ENCODE peak calls at places on chromosomes 13 and 19, in seven cellular contexts. One of them, this sample, is unnamed.

GRCh38 chr13:85693889-85694511 is 105.2 kb downstream of the SLITRK6 start:
- DNase-seq in ACHN: peak; percentile 2
- DNase-seq in GM12878: no peak
- DNase-seq in HFFc6: peak; percentile 3
- DNase-seq in upper lobe of left lung: no peak
- DNase-seq in mesendoderm: peak; percentile 34
- DNase-seq in activated CD4-positive, alpha-beta T cell treated with anti-CD3 and anti-CD28 coated beads for 24 hours: no peak
- DNase-seq in this sample: no peak

GRCh38 chr19:7533281-7533819 is 2.2 kb upstream of the PNPLA6 start:
- DNase-seq in mesendoderm: peak; percentile 38
- DNase-seq in upper lobe of left lung: peak; percentile 43
- DNase-seq in activated CD4-positive, alpha-beta T cell treated with anti-CD3 and anti-CD28 coated beads for 24 hours: no peak
- DNase-seq in HFFc6: peak; percentile 79
- DNase-seq in ACHN: no peak
- DNase-seq in GM12878: no peak
- DNase-seq in this sample: no peak

GRCh38 chr19:18479964-18480723 is 41.7 kb downstream of the ELL start:
- DNase-seq in GM12878: no peak
- DNase-seq in activated CD4-positive, alpha-beta T cell treated with anti-CD3 and anti-CD28 coated beads for 24 hours: no peak
- DNase-seq in HFFc6: peak; percentile 70
- DNase-seq in mesendoderm: no peak
- DNase-seq in upper lobe of left lung: peak; percentile 85
- DNase-seq in ACHN: no peak
- DNase-seq in this sample: no peak

GRCh38 chr19:15576526-15577156 is 38.4 kb upstream of the CYP4F8 start:
- DNase-seq in upper lobe of left lung: no peak
- DNase-seq in ACHN: no peak
- DNase-seq in GM12878: no peak
- DNase-seq in mesendoderm: no peak
- DNase-seq in activated CD4-positive, alpha-beta T cell treated with anti-CD3 and anti-CD28 coated beads for 24 hours: no peak
- DNase-seq in HFFc6: no peak
- DNase-seq in this sample: no peak

GRCh38 chr13:32468502-32469147 is 40.7 kb upstream of the N4BP2L1 start:
- DNase-seq in HFFc6: no peak
- DNase-seq in mesendoderm: peak; percentile 16
- DNase-seq in ACHN: no peak
- DNase-seq in GM12878: no peak
- DNase-seq in activated CD4-positive, alpha-beta T cell treated with anti-CD3 and anti-CD28 coated beads for 24 hours: no peak
- DNase-seq in upper lobe of left lung: no peak
- DNase-seq in this sample: no peak

GRCh38 chr13:98697833-98698232 is 54.6 kb downstream of the SLC15A1 start:
- DNase-seq in GM12878: no peak
- DNase-seq in upper lobe of left lung: no peak
- DNase-seq in activated CD4-positive, alpha-beta T cell treated with anti-CD3 and anti-CD28 coated beads for 24 hours: no peak
- DNase-seq in mesendoderm: no peak
- DNase-seq in ACHN: no peak
- DNase-seq in HFFc6: no peak
- DNase-seq in this sample: no peak

GRCh38 chr13:37984357-37984756 is 114.8 kb upstream of the TRPC4 start:
- DNase-seq in ACHN: no peak
- DNase-seq in HFFc6: no peak
- DNase-seq in mesendoderm: peak; percentile 67
- DNase-seq in activated CD4-positive, alpha-beta T cell treated with anti-CD3 and anti-CD28 coated beads for 24 hours: no peak
- DNase-seq in GM12878: no peak
- DNase-seq in upper lobe of left lung: no peak
- DNase-seq in this sample: no peak

GRCh38 chr19:38228491-38229439 is 4.7 kb upstream of the DPF1 start:
- DNase-seq in upper lobe of left lung: no peak
- DNase-seq in activated CD4-positive, alpha-beta T cell treated with anti-CD3 and anti-CD28 coated beads for 24 hours: no peak
- DNase-seq in HFFc6: no peak
- DNase-seq in mesendoderm: peak; percentile 63
- DNase-seq in ACHN: no peak
- DNase-seq in GM12878: no peak
- DNase-seq in this sample: no peak

GRCh38 chr19:18023596-18024212 is 15.7 kb downstream of the ARRDC2 start:
- DNase-seq in GM12878: no peak
- DNase-seq in mesendoderm: no peak
- DNase-seq in HFFc6: no peak
- DNase-seq in ACHN: no peak
- DNase-seq in upper lobe of left lung: peak; percentile 91
- DNase-seq in activated CD4-positive, alpha-beta T cell treated with anti-CD3 and anti-CD28 coated beads for 24 hours: no peak
- DNase-seq in this sample: no peak

GRCh38 chr13:106306748-106307277 is 228.6 kb downstream of the EFNB2 start:
- DNase-seq in ACHN: no peak
- DNase-seq in upper lobe of left lung: no peak
- DNase-seq in mesendoderm: no peak
- DNase-seq in activated CD4-positive, alpha-beta T cell treated with anti-CD3 and anti-CD28 coated beads for 24 hours: no peak
- DNase-seq in HFFc6: no peak
- DNase-seq in GM12878: no peak
- DNase-seq in this sample: no peak

GRCh38 chr13:98460519-98460918 is 116.4 kb downstream of the STK24 start:
- DNase-seq in mesendoderm: no peak
- DNase-seq in GM12878: no peak
- DNase-seq in HFFc6: no peak
- DNase-seq in activated CD4-positive, alpha-beta T cell treated with anti-CD3 and anti-CD28 coated beads for 24 hours: no peak
- DNase-seq in upper lobe of left lung: no peak
- DNase-seq in ACHN: no peak
- DNase-seq in this sample: no peak

GRCh38 chr19:49689133-49690072 is at the start of gene ADM5:
- DNase-seq in ACHN: no peak
- DNase-seq in HFFc6: no peak
- DNase-seq in GM12878: no peak
- DNase-seq in mesendoderm: peak; percentile 66
- DNase-seq in upper lobe of left lung: peak; percentile 51
- DNase-seq in activated CD4-positive, alpha-beta T cell treated with anti-CD3 and anti-CD28 coated beads for 24 hours: no peak
- DNase-seq in this sample: no peak

GRCh38 chr13:61052175-61052574 is 363.5 kb downstream of the PCDH20 start:
- DNase-seq in activated CD4-positive, alpha-beta T cell treated with anti-CD3 and anti-CD28 coated beads for 24 hours: no peak
- DNase-seq in ACHN: no peak
- DNase-seq in upper lobe of left lung: no peak
- DNase-seq in GM12878: no peak
- DNase-seq in mesendoderm: no peak
- DNase-seq in HFFc6: no peak
- DNase-seq in this sample: no peak

GRCh38 chr13:81224502-81224833 is 883.5 kb upstream of the SPRY2 start:
- DNase-seq in HFFc6: no peak
- DNase-seq in activated CD4-positive, alpha-beta T cell treated with anti-CD3 and anti-CD28 coated beads for 24 hours: no peak
- DNase-seq in GM12878: no peak
- DNase-seq in upper lobe of left lung: no peak
- DNase-seq in ACHN: no peak
- DNase-seq in mesendoderm: no peak
- DNase-seq in this sample: no peak

GRCh38 chr19:19459707-19460251 is 54.3 kb downstream of the GATAD2A start:
- DNase-seq in HFFc6: peak; percentile 81
- DNase-seq in activated CD4-positive, alpha-beta T cell treated with anti-CD3 and anti-CD28 coated beads for 24 hours: peak; percentile 45
- DNase-seq in GM12878: no peak
- DNase-seq in ACHN: no peak
- DNase-seq in upper lobe of left lung: peak; percentile 85
- DNase-seq in mesendoderm: no peak
- DNase-seq in this sample: no peak

GRCh38 chr19:36371886-36372285 is 7.1 kb downstream of the ZFP14 start:
- DNase-seq in ACHN: no peak
- DNase-seq in HFFc6: no peak
- DNase-seq in activated CD4-positive, alpha-beta T cell treated with anti-CD3 and anti-CD28 coated beads for 24 hours: no peak
- DNase-seq in GM12878: no peak
- DNase-seq in upper lobe of left lung: no peak
- DNase-seq in mesendoderm: no peak
- DNase-seq in this sample: no peak

GRCh38 chr13:46479691-46480090 is 73.3 kb upstream of the LRCH1 start:
- DNase-seq in upper lobe of left lung: no peak
- DNase-seq in GM12878: no peak
- DNase-seq in mesendoderm: peak; percentile 23
- DNase-seq in ACHN: no peak
- DNase-seq in activated CD4-positive, alpha-beta T cell treated with anti-CD3 and anti-CD28 coated beads for 24 hours: no peak
- DNase-seq in HFFc6: no peak
- DNase-seq in this sample: no peak

GRCh38 chr13:47049276-47049989 is 152.6 kb upstream of the HTR2A start:
- DNase-seq in GM12878: no peak
- DNase-seq in upper lobe of left lung: no peak
- DNase-seq in mesendoderm: no peak
- DNase-seq in HFFc6: no peak
- DNase-seq in activated CD4-positive, alpha-beta T cell treated with anti-CD3 and anti-CD28 coated beads for 24 hours: no peak
- DNase-seq in ACHN: no peak
- DNase-seq in this sample: no peak

GRCh38 chr19:14063100-14063499 is 1.2 kb upstream of the PALM3 start:
- DNase-seq in GM12878: no peak
- DNase-seq in activated CD4-positive, alpha-beta T cell treated with anti-CD3 and anti-CD28 coated beads for 24 hours: no peak
- DNase-seq in ACHN: no peak
- DNase-seq in HFFc6: no peak
- DNase-seq in mesendoderm: no peak
- DNase-seq in upper lobe of left lung: no peak
- DNase-seq in this sample: no peak

GRCh38 chr13:40895715-40896184 is 106.3 kb downstream of the SLC25A15 start:
- DNase-seq in activated CD4-positive, alpha-beta T cell treated with anti-CD3 and anti-CD28 coated beads for 24 hours: no peak
- DNase-seq in HFFc6: no peak
- DNase-seq in ACHN: no peak
- DNase-seq in GM12878: no peak
- DNase-seq in upper lobe of left lung: peak; percentile 26
- DNase-seq in mesendoderm: no peak
- DNase-seq in this sample: peak; percentile 8

GRCh38 chr19:38629568-38629967 is 10.6 kb downstream of the EIF3K start:
- DNase-seq in GM12878: no peak
- DNase-seq in mesendoderm: no peak
- DNase-seq in activated CD4-positive, alpha-beta T cell treated with anti-CD3 and anti-CD28 coated beads for 24 hours: no peak
- DNase-seq in HFFc6: no peak
- DNase-seq in upper lobe of left lung: no peak
- DNase-seq in ACHN: no peak
- DNase-seq in this sample: no peak

GRCh38 chr19:13035820-13036365 is 40.6 kb downstream of the NFIX start:
- DNase-seq in mesendoderm: no peak
- DNase-seq in activated CD4-positive, alpha-beta T cell treated with anti-CD3 and anti-CD28 coated beads for 24 hours: no peak
- DNase-seq in ACHN: no peak
- DNase-seq in HFFc6: no peak
- DNase-seq in upper lobe of left lung: no peak
- DNase-seq in GM12878: no peak
- DNase-seq in this sample: no peak

GRCh38 chr13:29589234-29589633 is 6.3 kb downstream of the SLC7A1 start:
- DNase-seq in activated CD4-positive, alpha-beta T cell treated with anti-CD3 and anti-CD28 coated beads for 24 hours: no peak
- DNase-seq in HFFc6: peak; percentile 44
- DNase-seq in ACHN: peak; percentile 48
- DNase-seq in GM12878: no peak
- DNase-seq in mesendoderm: peak; percentile 34
- DNase-seq in upper lobe of left lung: no peak
- DNase-seq in this sample: no peak

GRCh38 chr19:14333101-14333871 is 48.0 kb upstream of the ADGRE5 start:
- DNase-seq in upper lobe of left lung: no peak
- DNase-seq in ACHN: peak; percentile 24
- DNase-seq in HFFc6: no peak
- DNase-seq in mesendoderm: peak; percentile 66
- DNase-seq in activated CD4-positive, alpha-beta T cell treated with anti-CD3 and anti-CD28 coated beads for 24 hours: no peak
- DNase-seq in GM12878: no peak
- DNase-seq in this sample: peak; percentile 21

GRCh38 chr19:47230122-47230920 is 678 bp downstream of the BBC3 start:
- DNase-seq in activated CD4-positive, alpha-beta T cell treated with anti-CD3 and anti-CD28 coated beads for 24 hours: peak; percentile 62
- DNase-seq in HFFc6: peak; percentile 19
- DNase-seq in ACHN: peak; percentile 48
- DNase-seq in GM12878: no peak
- DNase-seq in mesendoderm: peak; percentile 42
- DNase-seq in upper lobe of left lung: peak; percentile 72
- DNase-seq in this sample: peak; percentile 38

GRCh38 chr19:14094854-14095253 is 4.3 kb upstream of the SAMD1 start:
- DNase-seq in mesendoderm: no peak
- DNase-seq in ACHN: no peak
- DNase-seq in GM12878: no peak
- DNase-seq in upper lobe of left lung: no peak
- DNase-seq in activated CD4-positive, alpha-beta T cell treated with anti-CD3 and anti-CD28 coated beads for 24 hours: no peak
- DNase-seq in HFFc6: no peak
- DNase-seq in this sample: no peak